ENCODE peak calls at places on chromosome 13, in seven cellular contexts. Z is HTR-8/SVneo; C is NCI-H2029 treated with DMSO at 0.1 percent for 48 hours; V is stimulated activated CD4-positive, alpha-beta T cell treated with anti-CD3 and anti-CD28 coated beads, Interleukin-12 subunit alpha, Interleukin-12 subunit beta, amount 100 ng/mL, for 48 hours; L is naive thymus-derived CD8-positive, alpha-beta T cell; D is kidney glomerular epithelial cell; O is LHCN-M2. G is an unnamed sample.

GRCh38 chr13:59230484-59231264 is 933.1 kb downstream of the DIAPH3 start:
- DNase-seq in Z (no peak), O (no peak), D (no peak), V (no peak), C (no peak), L (no peak), G (no peak)

GRCh38 chr13:97506511-97506910 is 72.5 kb downstream of the RAP2A start:
- DNase-seq in V (no peak), C (no peak), L (no peak), D (no peak), Z (no peak), O (peak; percentile 67), G (no peak)

GRCh38 chr13:49446473-49446872 is 2.4 kb downstream of the SETDB2 start:
- DNase-seq in Z (no peak), O (no peak), V (no peak), L (no peak), D (no peak), C (no peak), G (no peak)

GRCh38 chr13:78372581-78372980 is 230.8 kb downstream of the POU4F1 start:
- DNase-seq in O (no peak), D (no peak), Z (no peak), C (no peak), L (no peak), V (no peak), G (no peak)

GRCh38 chr13:110138009-110138699 is 168.8 kb downstream of the COL4A1 start:
- DNase-seq in D (peak; percentile 74), Z (peak; percentile 35), O (peak; percentile 89), V (peak; percentile 58), L (peak; percentile 9), C (peak; percentile 61), G (peak; percentile 40)

GRCh38 chr13:30572859-30573275 is 44.9 kb upstream of the USPL1 start:
- DNase-seq in Z (no peak), V (no peak), O (peak; percentile 72), D (peak; percentile 74), C (no peak), L (peak; percentile 59), G (no peak)

GRCh38 chr13:42355118-42355840 is 83.3 kb downstream of the AKAP11 start:
- DNase-seq in O (no peak), C (no peak), L (peak; percentile 84), D (no peak), V (peak; percentile 55), Z (no peak), G (no peak)

GRCh38 chr13:111893607-111894443 is 173.1 kb upstream of the SOX1 start:
- DNase-seq in C (no peak), L (no peak), O (no peak), V (no peak), Z (no peak), D (no peak), G (no peak)

GRCh38 chr13:51252954-51253531 is 30.8 kb downstream of the FAM124A start:
- DNase-seq in L (no peak), Z (no peak), V (no peak), D (no peak), O (no peak), C (no peak), G (no peak)

GRCh38 chr13:35714588-35714987 is 238.1 kb upstream of the MAB21L1 start:
- DNase-seq in O (no peak), V (no peak), Z (no peak), D (no peak), C (no peak), L (no peak), G (no peak)

GRCh38 chr13:84574851-84575250 is 692.6 kb upstream of the SLITRK1 start:
- DNase-seq in Z (peak; percentile 2), V (no peak), L (no peak), O (peak; percentile 47), C (no peak), D (peak; percentile 22), G (no peak)